ENCODE peak calls at places on chromosomes 12 and 14, in six cellular contexts. B is uterus, U is ovary, P is adrenal gland, L is esophagus squamous epithelium, I is thyroid gland. E is an unnamed sample.

GRCh38 chr14:100297320-100298300 is 8.6 kb downstream of the SLC25A29 start:
- DNase-seq in L (no peak), P (peak; percentile 83), U (peak; percentile 74), I (peak; percentile 96), B (peak; percentile 73), E (peak; percentile 90)

GRCh38 chr14:27278341-27278740 is 680.5 kb upstream of the NOVA1 start:
- DNase-seq in I (no peak), L (no peak), U (no peak), P (no peak), B (no peak), E (no peak)

GRCh38 chr14:79293482-79293881 is 917.8 kb downstream of the DIO2 start:
- DNase-seq in L (no peak), B (peak; percentile 22), U (no peak), I (no peak), P (no peak), E (no peak)

GRCh38 chr12:3137814-3138445 is 60.8 kb downstream of the TSPAN9 start:
- DNase-seq in B (no peak), U (no peak), P (no peak), I (no peak), L (no peak), E (no peak)

GRCh38 chr12:79329933-79330332 is 360.8 kb downstream of the PAWR start:
- DNase-seq in L (no peak), B (no peak), U (no peak), P (no peak), I (no peak), E (no peak)

GRCh38 chr14:51395361-51395849 is 155.4 kb downstream of the TMX1 start:
- DNase-seq in B (peak; percentile 61), U (peak; percentile 45), P (no peak), I (peak; percentile 29), L (no peak), E (no peak)

GRCh38 chr12:59736786-59737185 is 141.0 kb downstream of the SLC16A7 start:
- DNase-seq in I (no peak), B (no peak), L (no peak), P (peak; percentile 52), U (no peak), E (no peak)

GRCh38 chr14:59585891-59586554 is 9.4 kb upstream of the CCDC175 start:
- DNase-seq in U (no peak), B (no peak), I (no peak), P (no peak), L (no peak), E (no peak)

GRCh38 chr12:8156845-8157244 is at the start of gene ZNF705A:
- DNase-seq in P (no peak), B (no peak), U (no peak), L (no peak), I (no peak), E (no peak)

GRCh38 chr14:69483765-69484443 is 624 bp upstream of the PLEKHD1 start:
- DNase-seq in B (no peak), I (peak; percentile 61), U (peak; percentile 39), L (no peak), P (peak; percentile 65), E (no peak)

GRCh38 chr14:30445852-30446251 is 113.1 kb upstream of the G2E3 start:
- DNase-seq in P (no peak), I (no peak), B (no peak), U (no peak), L (no peak), E (no peak)

GRCh38 chr14:93717222-93717967 is 70.9 kb downstream of the PRIMA1 start:
- DNase-seq in B (no peak), U (no peak), I (no peak), L (no peak), P (no peak), E (peak; percentile 41)

GRCh38 chr14:70663707-70664179 is 22.0 kb downstream of the TTC9 start:
- DNase-seq in P (peak; percentile 57), L (no peak), I (no peak), B (no peak), U (no peak), E (no peak)

GRCh38 chr14:95495538-95496025 is 20.9 kb downstream of the SYNE3 start:
- DNase-seq in L (no peak), P (no peak), I (no peak), U (no peak), B (no peak), E (peak; percentile 87)

GRCh38 chr14:32099473-32099872 is 22.4 kb downstream of the ARHGAP5 start:
- DNase-seq in U (no peak), P (no peak), L (no peak), I (no peak), B (no peak), E (no peak)

GRCh38 chr12:132070298-132070697 is 73.8 kb downstream of the DDX51 start:
- DNase-seq in U (no peak), L (no peak), P (no peak), I (no peak), B (no peak), E (no peak)

GRCh38 chr14:55398679-55399078 is 13.0 kb downstream of the ATG14 start:
- DNase-seq in U (peak; percentile 33), B (peak; percentile 40), I (no peak), P (peak; percentile 78), L (no peak), E (no peak)

GRCh38 chr12:46480282-46480681 is 107.7 kb upstream of the SLC38A2 start:
- DNase-seq in P (no peak), I (no peak), U (no peak), L (no peak), B (no peak), E (no peak)

GRCh38 chr14:53153702-53154112 is 584 bp upstream of the DDHD1 start:
- DNase-seq in I (no peak), B (no peak), P (no peak), U (no peak), L (no peak), E (no peak)

GRCh38 chr12:48486679-48487078 is 4.4 kb downstream of the C12orf54 start:
- DNase-seq in L (no peak), U (no peak), P (no peak), B (no peak), I (no peak), E (no peak)

GRCh38 chr14:43001729-43002128 is 1395.1 kb downstream of the LRFN5 start:
- DNase-seq in U (no peak), I (no peak), B (no peak), L (no peak), P (no peak), E (no peak)

GRCh38 chr14:43003845-43004244 is 1397.2 kb downstream of the LRFN5 start:
- DNase-seq in B (no peak), I (no peak), L (no peak), P (no peak), U (no peak), E (no peak)

GRCh38 chr14:43005807-43006206 is 1399.1 kb downstream of the LRFN5 start:
- DNase-seq in I (no peak), B (no peak), L (no peak), U (no peak), P (no peak), E (no peak)
- H3K9me3 ChIP-seq in I (no peaks in the 10 kb centered on the region), B (no peaks in the 10 kb centered on the region), L (peaks cover 42% of the 10 kb centered on the region), U (no peaks in the 10 kb centered on the region), P (no peaks in the 10 kb centered on the region), E (peaks cover 86% of the 10 kb centered on the region)

GRCh38 chr14:64438181-64438839 is 27.0 kb upstream of the AKAP5 start:
- DNase-seq in L (no peak), U (no peak), P (no peak), I (no peak), B (no peak), E (no peak)
- H3K27ac ChIP-seq in L (no peak overlapping the region), U (no peak overlapping the region), P (no peak overlapping the region), I (no peak overlapping the region), B (no peak overlapping the region), E (no peak overlapping the region)

GRCh38 chr14:74946659-74947281 is 8.6 kb downstream of the PGF start:
- DNase-seq in U (no peak), P (no peak), L (no peak), I (no peak), B (no peak), E (no peak)

GRCh38 chr14:74947353-74948227 is 7.8 kb downstream of the PGF start:
- DNase-seq in P (no peak), B (no peak), L (no peak), I (no peak), U (no peak), E (no peak)

GRCh38 chr14:74948228-74949175 is 6.9 kb downstream of the PGF start:
- DNase-seq in I (no peak), L (no peak), B (no peak), U (no peak), P (no peak), E (no peak)

GRCh38 chr14:74945261-74945851 is 10.0 kb downstream of the PGF start:
- DNase-seq in U (no peak), I (no peak), L (no peak), P (peak; percentile 52), B (no peak), E (no peak)

DNA sequence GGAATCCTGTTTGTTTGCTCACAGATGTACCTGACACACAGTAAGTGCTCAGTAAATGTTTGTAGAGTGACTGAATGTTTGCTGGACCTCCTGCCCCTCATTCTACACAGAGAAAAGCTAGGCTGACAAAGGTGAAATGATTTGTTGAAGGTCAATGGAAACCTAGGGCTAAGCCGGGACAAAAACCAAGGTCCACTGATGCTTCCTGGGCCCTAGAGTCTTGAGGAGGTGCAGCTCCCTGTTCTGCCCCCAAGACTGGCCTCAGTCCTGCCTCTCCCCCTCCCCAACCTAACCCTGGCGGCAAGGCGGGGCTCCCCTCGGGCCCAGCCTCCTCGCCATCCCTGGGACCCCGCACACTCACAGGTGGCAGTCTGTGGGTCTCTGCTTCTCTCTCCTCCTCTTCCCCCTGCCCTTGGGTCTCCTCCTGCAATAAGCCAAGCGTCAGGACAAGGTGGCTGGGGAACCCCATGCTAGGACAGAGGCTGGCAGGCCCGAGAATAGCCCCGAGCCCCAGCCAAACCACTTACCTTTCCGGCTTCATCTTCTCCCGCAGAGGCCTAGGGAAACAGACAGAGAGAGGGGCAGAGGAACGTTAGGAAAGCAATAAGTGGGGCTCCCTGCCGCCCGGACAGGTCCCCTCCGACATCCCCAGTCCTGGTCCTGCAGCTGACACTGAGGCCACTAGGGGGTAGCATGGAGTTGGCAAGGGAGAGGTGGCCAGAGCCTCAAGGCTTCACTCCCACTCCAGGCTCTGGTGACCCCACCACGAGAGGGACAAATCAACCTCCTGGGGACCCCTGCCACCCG is 9.3 kb downstream of the PGF start:
- DNase-seq in P (peak; percentile 76), U (peak; percentile 78), I (peak; percentile 70), B (peak; percentile 75), L (no peak), E (peak; percentile 91)
- TF ChIP-seq POLR2A in P (no peak), U (no peak), I (no peak), B (no peak), L (no peak), E (no peak)

DNA sequence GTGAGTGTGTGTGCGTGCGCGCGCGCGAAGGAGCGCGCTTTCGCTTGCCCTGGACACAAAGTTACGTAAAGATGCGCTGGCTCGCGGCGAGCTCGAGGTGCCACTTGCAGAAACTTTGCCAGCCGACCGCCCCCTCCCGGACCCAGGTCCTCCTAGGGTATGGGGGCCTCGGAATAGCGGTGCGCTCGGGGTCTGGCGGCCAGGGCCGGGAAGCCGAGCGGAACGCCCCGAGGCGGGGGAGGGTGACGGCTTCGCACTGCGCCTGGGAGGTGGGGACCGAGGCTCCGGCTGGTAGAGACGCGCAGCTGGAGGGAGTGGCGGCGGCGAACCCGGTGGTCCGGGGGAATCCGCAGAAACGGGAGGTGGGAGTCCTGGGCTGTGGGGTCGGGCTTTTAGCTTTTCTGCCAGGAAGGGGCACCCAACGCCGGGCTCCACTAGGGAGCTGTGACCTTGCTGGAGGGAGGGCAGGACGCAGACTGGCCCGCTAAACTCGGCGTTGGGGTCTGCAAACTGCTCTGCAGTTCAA is 837 bp downstream of the RFX4 start:
- DNase-seq in U (no peak), P (no peak), B (no peak), I (no peak), L (no peak), E (no peak)
- H3K9me3 ChIP-seq in U (no peaks in the 10 kb centered on the region), P (no peaks in the 10 kb centered on the region), B (no peaks in the 10 kb centered on the region), I (no peaks in the 10 kb centered on the region), L (no peaks in the 10 kb centered on the region), E (no peaks in the 10 kb centered on the region)